ENCODE peak calls at places on chromosomes 5 and 9, in five cellular contexts. One of them, this sample, is unnamed.

GRCh38 chr5:153445875-153446567 is 44.4 kb upstream of the GRIA1 start:
- DNase-seq in AG04450: no peak
- DNase-seq in A549: no peak
- DNase-seq in neural progenitor cell: no peak
- DNase-seq in upper lobe of right lung: peak; percentile 62
- DNase-seq in this sample: no peak

GRCh38 chr9:130846487-130847305 is 11.6 kb downstream of the ABL1 start:
- DNase-seq in AG04450: no peak
- DNase-seq in A549: peak; percentile 64
- DNase-seq in neural progenitor cell: no peak
- DNase-seq in upper lobe of right lung: no peak
- DNase-seq in this sample: no peak

GRCh38 chr9:929719-930118 is 46.7 kb upstream of the DMRT3 start:
- DNase-seq in AG04450: no peak
- DNase-seq in A549: no peak
- DNase-seq in neural progenitor cell: no peak
- DNase-seq in upper lobe of right lung: no peak
- DNase-seq in this sample: no peak

GRCh38 chr9:89676281-89676680 is 71.5 kb downstream of the GADD45G start:
- DNase-seq in AG04450: no peak
- DNase-seq in A549: no peak
- DNase-seq in neural progenitor cell: no peak
- DNase-seq in upper lobe of right lung: peak; percentile 90
- DNase-seq in this sample: no peak

GRCh38 chr5:132476853-132477729 is 13.5 kb downstream of the IRF1 start:
- DNase-seq in AG04450: no peak
- DNase-seq in A549: no peak
- DNase-seq in neural progenitor cell: no peak
- DNase-seq in upper lobe of right lung: peak; percentile 53
- DNase-seq in this sample: no peak

GRCh38 chr5:84961193-84961592 is 576.5 kb upstream of the EDIL3 start:
- DNase-seq in AG04450: no peak
- DNase-seq in A549: no peak
- DNase-seq in neural progenitor cell: no peak
- DNase-seq in upper lobe of right lung: no peak
- DNase-seq in this sample: no peak

GRCh38 chr9:133658442-133659431 is 22.6 kb downstream of the DBH start:
- DNase-seq in AG04450: no peak
- DNase-seq in A549: peak; percentile 72
- DNase-seq in neural progenitor cell: peak; percentile 67
- DNase-seq in upper lobe of right lung: no peak
- DNase-seq in this sample: no peak

GRCh38 chr5:97231025-97231636 is 48.1 kb upstream of the RIOK2 start:
- DNase-seq in AG04450: peak; percentile 50
- DNase-seq in A549: peak; percentile 31
- DNase-seq in neural progenitor cell: peak; percentile 74
- DNase-seq in upper lobe of right lung: no peak
- DNase-seq in this sample: peak; percentile 32

GRCh38 chr5:132063090-132063911 is 2.8 kb downstream of the IL3 start:
- DNase-seq in AG04450: peak; percentile 30
- DNase-seq in A549: peak; percentile 75
- DNase-seq in neural progenitor cell: peak; percentile 80
- DNase-seq in upper lobe of right lung: peak; percentile 83
- DNase-seq in this sample: no peak

GRCh38 chr5:134554319-134555222 is 29.1 kb downstream of the JADE2 start:
- DNase-seq in AG04450: peak; percentile 48
- DNase-seq in A549: peak; percentile 85
- DNase-seq in neural progenitor cell: no peak
- DNase-seq in upper lobe of right lung: no peak
- DNase-seq in this sample: no peak

GRCh38 chr9:91253488-91253887 is 108.2 kb downstream of the AUH start:
- DNase-seq in AG04450: no peak
- DNase-seq in A549: peak; percentile 10
- DNase-seq in neural progenitor cell: no peak
- DNase-seq in upper lobe of right lung: no peak
- DNase-seq in this sample: no peak

GRCh38 chr5:151200913-151201445 is 22.9 kb downstream of the CCDC69 start:
- DNase-seq in AG04450: no peak
- DNase-seq in A549: no peak
- DNase-seq in neural progenitor cell: peak; percentile 52
- DNase-seq in upper lobe of right lung: no peak
- DNase-seq in this sample: no peak

GRCh38 chr5:150394103-150394502 is 18.6 kb downstream of the CD74 start:
- DNase-seq in AG04450: peak; percentile 16
- DNase-seq in A549: peak; percentile 43
- DNase-seq in neural progenitor cell: no peak
- DNase-seq in upper lobe of right lung: no peak
- DNase-seq in this sample: no peak

GRCh38 chr5:145245354-145245753 is 589.8 kb downstream of the PRELID2 start:
- DNase-seq in AG04450: no peak
- DNase-seq in A549: no peak
- DNase-seq in neural progenitor cell: peak; percentile 53
- DNase-seq in upper lobe of right lung: no peak
- DNase-seq in this sample: no peak

GRCh38 chr5:128538249-128539037 is 398 bp upstream of the FBN2 start:
- DNase-seq in AG04450: peak; percentile 55
- DNase-seq in A549: peak; percentile 63
- DNase-seq in neural progenitor cell: peak; percentile 96
- DNase-seq in upper lobe of right lung: peak; percentile 73
- DNase-seq in this sample: no peak

GRCh38 chr5:107806705-107807104 is 136.0 kb upstream of the EFNA5 start:
- DNase-seq in AG04450: no peak
- DNase-seq in A549: peak; percentile 46
- DNase-seq in neural progenitor cell: no peak
- DNase-seq in upper lobe of right lung: no peak
- DNase-seq in this sample: peak; percentile 62

DNA sequence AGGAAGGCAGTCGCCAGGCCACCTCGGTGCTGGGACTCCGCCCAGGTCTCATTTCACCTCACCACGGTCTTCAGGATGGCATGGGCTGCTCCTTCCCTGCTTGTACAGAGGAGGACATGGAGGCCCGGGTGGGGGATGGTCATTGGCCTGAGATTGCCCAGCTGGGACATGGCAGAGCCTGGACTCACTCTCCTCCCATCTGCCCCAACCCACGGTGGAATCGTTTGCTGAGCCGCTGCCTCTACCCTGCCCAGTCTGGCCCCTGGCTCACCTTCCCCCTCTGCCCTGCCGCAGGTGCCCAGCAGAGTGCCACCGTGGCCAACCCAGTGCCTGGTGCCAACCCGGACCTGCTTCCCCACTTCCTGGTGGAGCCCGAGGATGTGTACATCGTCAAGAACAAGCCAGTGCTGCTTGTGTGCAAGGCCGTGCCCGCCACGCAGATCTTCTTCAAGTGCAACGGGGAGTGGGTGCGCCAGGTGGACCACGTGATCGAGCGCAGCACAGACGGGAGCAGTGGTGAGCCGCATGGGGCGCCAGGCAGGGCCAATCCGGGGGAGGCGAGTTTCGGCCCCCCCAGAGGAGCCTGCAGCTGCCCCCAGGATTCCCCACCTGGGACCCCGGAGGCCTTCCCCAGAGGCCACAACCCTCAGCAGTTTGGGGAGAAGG is 36.7 kb downstream of the HK3 start:
- DNase-seq in AG04450: no peak
- DNase-seq in A549: no peak
- DNase-seq in neural progenitor cell: no peak
- DNase-seq in upper lobe of right lung: no peak
- DNase-seq in this sample: no peak
- TF ChIP-seq CTCF in AG04450: no peak
- TF ChIP-seq CTCF in A549: no peak
- TF ChIP-seq CTCF in neural progenitor cell: no peak
- TF ChIP-seq CTCF in upper lobe of right lung: no peak
- TF ChIP-seq CTCF in this sample: no peak

GRCh38 chr9:110148384-110148783 is 59.6 kb downstream of the C9orf152 start:
- DNase-seq in AG04450: no peak
- DNase-seq in A549: no peak
- DNase-seq in neural progenitor cell: no peak
- DNase-seq in upper lobe of right lung: no peak
- DNase-seq in this sample: no peak
- H3K4me3 ChIP-seq in AG04450: no peak overlapping the region
- H3K4me3 ChIP-seq in A549: no peak overlapping the region
- H3K4me3 ChIP-seq in neural progenitor cell: no peak overlapping the region
- H3K4me3 ChIP-seq in upper lobe of right lung: peak overlapping the region; percentile 11
- H3K4me3 ChIP-seq in this sample: no peak overlapping the region

GRCh38 chr9:122263699-122264349 is 816 bp downstream of the RBM18 start:
- DNase-seq in AG04450: no peak
- DNase-seq in A549: no peak
- DNase-seq in neural progenitor cell: no peak
- DNase-seq in upper lobe of right lung: no peak
- DNase-seq in this sample: no peak

GRCh38 chr9:122264360-122265264 is at the start of the genes MRRF and RBM18:
- DNase-seq in AG04450: peak; percentile 65
- DNase-seq in A549: peak; percentile 82
- DNase-seq in neural progenitor cell: peak; percentile 97
- DNase-seq in upper lobe of right lung: peak; percentile 96
- DNase-seq in this sample: no peak

GRCh38 chr9:122262073-122262472 is 2.6 kb downstream of the RBM18 start:
- DNase-seq in AG04450: no peak
- DNase-seq in A549: no peak
- DNase-seq in neural progenitor cell: no peak
- DNase-seq in upper lobe of right lung: no peak
- DNase-seq in this sample: no peak

GRCh38 chr9:122268041-122268814 is 3.5 kb downstream of the MRRF start:
- DNase-seq in AG04450: no peak
- DNase-seq in A549: no peak
- DNase-seq in neural progenitor cell: no peak
- DNase-seq in upper lobe of right lung: no peak
- DNase-seq in this sample: no peak

DNA sequence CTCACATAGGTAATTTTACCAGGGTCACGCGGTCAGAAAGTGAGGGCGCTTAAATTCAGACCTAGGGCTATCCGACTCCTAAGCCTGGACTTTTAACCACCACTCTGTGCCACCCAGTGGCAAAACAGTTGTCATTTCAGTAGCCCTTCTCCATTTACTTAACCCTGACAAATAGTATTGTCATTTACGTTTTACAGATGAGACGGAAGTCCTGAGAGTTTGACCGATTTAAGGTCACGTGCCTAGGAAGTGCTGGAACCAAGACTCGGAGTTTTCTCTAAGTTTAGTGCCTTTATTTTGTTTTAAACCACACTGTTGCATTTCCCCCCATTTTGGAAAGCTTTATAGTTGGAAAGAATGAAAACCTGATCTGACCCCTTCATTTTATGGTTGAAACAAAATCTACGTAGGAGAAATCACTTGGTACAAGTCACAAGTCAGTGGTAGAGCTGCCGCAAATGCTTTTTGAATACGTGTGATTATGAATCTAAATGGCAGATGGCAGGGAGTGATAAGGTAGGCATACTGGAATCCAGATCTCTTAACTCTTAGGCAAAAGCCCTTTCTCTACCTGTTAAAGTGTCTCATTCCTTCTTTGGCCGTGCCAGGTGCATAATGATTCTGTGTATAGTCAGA is 701 bp downstream of the MRRF start:
- DNase-seq in AG04450: no peak
- DNase-seq in A549: no peak
- DNase-seq in neural progenitor cell: no peak
- DNase-seq in upper lobe of right lung: no peak
- DNase-seq in this sample: no peak
- TF ChIP-seq CTCF in AG04450: no peak
- TF ChIP-seq CTCF in A549: no peak
- TF ChIP-seq CTCF in neural progenitor cell: peak; percentile 6
- TF ChIP-seq CTCF in upper lobe of right lung: no peak
- TF ChIP-seq CTCF in this sample: no peak

DNA sequence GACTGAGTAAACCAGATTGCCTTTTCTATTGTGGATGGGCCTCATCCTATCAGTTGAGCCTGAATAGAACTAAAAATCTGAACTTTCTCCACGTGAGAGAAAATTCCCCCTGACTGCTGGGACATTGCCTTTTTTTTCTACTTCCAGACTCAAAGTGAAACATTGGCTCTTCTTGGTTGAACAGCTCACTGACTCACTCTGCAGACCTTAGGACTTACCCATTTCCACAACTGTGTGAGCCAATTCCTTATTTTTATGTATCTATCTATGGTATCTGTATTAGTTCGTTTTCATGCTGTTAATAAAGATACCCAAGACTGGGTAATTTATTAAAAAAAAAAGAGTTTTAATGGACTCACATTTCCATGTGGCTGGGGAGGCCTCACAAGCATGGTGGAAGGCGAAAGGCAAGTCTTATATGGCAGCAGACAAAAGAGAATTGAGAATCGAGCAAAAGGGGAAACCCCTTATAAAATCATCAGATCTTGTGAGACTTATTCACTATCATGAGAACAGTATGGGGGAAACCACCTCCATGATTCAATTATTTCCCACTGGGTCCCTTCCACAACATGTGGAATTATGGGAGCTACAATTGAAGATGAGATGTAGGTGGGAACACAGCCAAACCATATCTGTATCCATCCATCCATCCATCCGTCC is 306.7 kb upstream of the SLC24A2 start:
- DNase-seq in AG04450: no peak
- DNase-seq in A549: no peak
- DNase-seq in neural progenitor cell: no peak
- DNase-seq in upper lobe of right lung: no peak
- DNase-seq in this sample: peak; percentile 25
- H3K4me3 ChIP-seq in AG04450: no peak overlapping the region
- H3K4me3 ChIP-seq in A549: no peak overlapping the region
- H3K4me3 ChIP-seq in neural progenitor cell: no peak overlapping the region
- H3K4me3 ChIP-seq in upper lobe of right lung: no peak overlapping the region
- H3K4me3 ChIP-seq in this sample: no peak overlapping the region

GRCh38 chr5:423626-424258 is 19.2 kb upstream of the EXOC3 start:
- DNase-seq in AG04450: no peak
- DNase-seq in A549: no peak
- DNase-seq in neural progenitor cell: no peak
- DNase-seq in upper lobe of right lung: peak; percentile 60
- DNase-seq in this sample: no peak

GRCh38 chr5:427415-428087 is 15.4 kb upstream of the EXOC3 start:
- DNase-seq in AG04450: no peak
- DNase-seq in A549: no peak
- DNase-seq in neural progenitor cell: no peak
- DNase-seq in upper lobe of right lung: peak; percentile 42
- DNase-seq in this sample: no peak

GRCh38 chr5:424259-425110 is 18.5 kb upstream of the EXOC3 start:
- DNase-seq in AG04450: no peak
- DNase-seq in A549: no peak
- DNase-seq in neural progenitor cell: no peak
- DNase-seq in upper lobe of right lung: peak; percentile 66
- DNase-seq in this sample: no peak

GRCh38 chr5:426392-426976 is 16.5 kb upstream of the EXOC3 start:
- DNase-seq in AG04450: no peak
- DNase-seq in A549: no peak
- DNase-seq in neural progenitor cell: no peak
- DNase-seq in upper lobe of right lung: no peak
- DNase-seq in this sample: no peak

DNA sequence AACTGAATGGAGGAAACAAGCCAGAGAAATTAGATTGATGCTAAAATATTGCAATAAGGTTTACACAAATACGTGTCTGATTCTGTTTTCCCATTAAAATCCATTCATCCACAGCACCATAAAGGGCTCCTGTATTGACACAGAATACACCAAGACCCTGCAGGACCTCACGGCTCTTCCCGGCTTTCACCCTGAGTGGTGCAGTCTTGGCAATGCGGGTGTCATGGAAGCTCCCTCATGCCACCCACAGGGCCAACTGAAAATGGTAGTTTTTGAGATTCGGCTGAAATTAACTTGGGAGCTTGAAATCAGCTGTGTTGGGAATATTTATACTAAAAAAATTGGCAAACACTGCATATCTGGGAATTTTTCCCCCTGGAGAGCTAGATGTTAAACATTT is 17.3 kb upstream of the EXOC3 start:
- DNase-seq in AG04450: no peak
- DNase-seq in A549: no peak
- DNase-seq in neural progenitor cell: no peak
- DNase-seq in upper lobe of right lung: no peak
- DNase-seq in this sample: no peak
- TF ChIP-seq CTCF in AG04450: peak; percentile 11
- TF ChIP-seq CTCF in A549: peak; percentile 34
- TF ChIP-seq CTCF in neural progenitor cell: peak; percentile 11
- TF ChIP-seq CTCF in upper lobe of right lung: no peak
- TF ChIP-seq CTCF in this sample: peak; percentile 40

GRCh38 chr9:76897804-76898525 is 7.9 kb downstream of the PRUNE2 start:
- DNase-seq in AG04450: no peak
- DNase-seq in A549: no peak
- DNase-seq in neural progenitor cell: no peak
- DNase-seq in upper lobe of right lung: no peak
- DNase-seq in this sample: no peak
- H3K4me3 ChIP-seq in AG04450: no peak overlapping the region
- H3K4me3 ChIP-seq in A549: no peak overlapping the region
- H3K4me3 ChIP-seq in neural progenitor cell: no peak overlapping the region
- H3K4me3 ChIP-seq in upper lobe of right lung: no peak overlapping the region
- H3K4me3 ChIP-seq in this sample: no peak overlapping the region

This sample was measured in epithelial cell of proximal tubule.